ENCODE peak calls at places on chromosome 19, in eight cellular contexts. G is breast epithelium, J is A673, I is heart right ventricle, T is uterus, F is Caco-2, H is K562, B is IMR-90. O is an unnamed sample.

GRCh38 chr19:32886241-32886640 is 16.7 kb upstream of the SLC7A9 start:
- DNase-seq in G (no peak), J (no peak), I (no peak), T (no peak), F (no peak), H (no peak), B (no peak), O (no peak)

GRCh38 chr19:46420056-46420455 is 6.7 kb upstream of the CCDC8 start:
- DNase-seq in G (no peak), J (peak; percentile 62), I (no peak), T (no peak), F (no peak), H (no peak), B (no peak), O (no peak)

GRCh38 chr19:41870401-41870873 is 6.6 kb upstream of the CD79A start:
- DNase-seq in G (no peak), J (peak; percentile 74), I (no peak), T (no peak), F (no peak), H (no peak), B (peak; percentile 61), O (peak; percentile 38)

GRCh38 chr19:17555929-17556813 is 722 bp downstream of the COLGALT1 start:
- DNase-seq in G (no peak), J (no peak), I (peak; percentile 69), T (peak; percentile 36), F (peak; percentile 49), H (peak; percentile 63), B (peak; percentile 44), O (peak; percentile 25)

GRCh38 chr19:44723952-44724319 is 24.6 kb upstream of the BCL3 start:
- DNase-seq in G (peak; percentile 87), J (peak; percentile 81), I (peak; percentile 83), T (peak; percentile 79), F (peak; percentile 87), H (peak; percentile 86), B (peak; percentile 73), O (peak; percentile 62)

GRCh38 chr19:17948967-17949930 is 16.4 kb downstream of the CCDC124 start:
- DNase-seq in G (no peak), J (no peak), I (no peak), T (no peak), F (no peak), H (no peak), B (no peak), O (no peak)

GRCh38 chr19:41223431-41224234 is 4.6 kb downstream of the AXL start:
- DNase-seq in G (no peak), J (no peak), I (no peak), T (no peak), F (no peak), H (no peak), B (peak; percentile 96), O (peak; percentile 89)

GRCh38 chr19:18831524-18832330 is at the start of gene UPF1:
- DNase-seq in G (peak; percentile 90), J (peak; percentile 97), I (peak; percentile 93), T (peak; percentile 90), F (peak; percentile 92), H (peak; percentile 95), B (peak; percentile 88), O (peak; percentile 80)

GRCh38 chr19:52946322-52947310 is 16.1 kb downstream of the ZNF816 start:
- DNase-seq in G (no peak), J (no peak), I (no peak), T (peak; percentile 42), F (peak; percentile 58), H (peak; percentile 23), B (peak; percentile 5), O (no peak)

GRCh38 chr19:58569191-58569942 is 3.8 kb downstream of the MZF1 start:
- DNase-seq in G (peak; percentile 14), J (no peak), I (no peak), T (peak; percentile 14), F (no peak), H (no peak), B (no peak), O (no peak)

GRCh38 chr19:53581871-53582279 is 43.9 kb downstream of the ZNF331 start:
- DNase-seq in G (no peak), J (no peak), I (no peak), T (no peak), F (no peak), H (no peak), B (no peak), O (no peak)

GRCh38 chr19:31271569-31271911 is 77.7 kb downstream of the TSHZ3 start:
- DNase-seq in G (no peak), J (peak; percentile 26), I (no peak), T (no peak), F (no peak), H (no peak), B (no peak), O (no peak)

GRCh38 chr19:10289167-10289835 is 451 bp upstream of the ICAM5 start:
- DNase-seq in G (no peak), J (peak; percentile 92), I (no peak), T (no peak), F (peak; percentile 78), H (peak; percentile 67), B (peak; percentile 54), O (no peak)

GRCh38 chr19:30482956-30483355 is 110.8 kb downstream of the ZNF536 start:
- DNase-seq in G (no peak), J (no peak), I (no peak), T (no peak), F (no peak), H (no peak), B (no peak), O (no peak)

GRCh38 chr19:47267350-47267759 is 7.3 kb upstream of the INAFM1 start:
- DNase-seq in G (no peak), J (no peak), I (no peak), T (no peak), F (no peak), H (no peak), B (no peak), O (no peak)

GRCh38 chr19:3320853-3321252 is 45.5 kb upstream of the NFIC start:
- DNase-seq in G (no peak), J (no peak), I (no peak), T (no peak), F (no peak), H (peak; percentile 4), B (no peak), O (no peak)

GRCh38 chr19:9727644-9728043 is 40.9 kb downstream of the ZNF846 start:
- DNase-seq in G (no peak), J (peak; percentile 80), I (no peak), T (no peak), F (no peak), H (no peak), B (no peak), O (no peak)

GRCh38 chr19:43687660-43687997 is 17.7 kb upstream of the PLAUR start:
- DNase-seq in G (no peak), J (no peak), I (no peak), T (no peak), F (no peak), H (no peak), B (no peak), O (no peak)

GRCh38 chr19:29596885-29597525 is 9.1 kb upstream of the POP4 start:
- DNase-seq in G (no peak), J (peak; percentile 10), I (no peak), T (no peak), F (no peak), H (no peak), B (peak; percentile 40), O (peak; percentile 9)

GRCh38 chr19:33039815-33040214 is 24.9 kb downstream of the RHPN2 start:
- DNase-seq in G (no peak), J (no peak), I (no peak), T (no peak), F (no peak), H (no peak), B (no peak), O (no peak)

GRCh38 chr19:4099054-4099764 is 24.7 kb downstream of the MAP2K2 start:
- DNase-seq in G (no peak), J (no peak), I (no peak), T (no peak), F (no peak), H (peak; percentile 22), B (no peak), O (no peak)

GRCh38 chr19:11130824-11131455 is 24.6 kb downstream of the SPC24 start:
- DNase-seq in G (peak; percentile 89), J (peak; percentile 77), I (peak; percentile 87), T (peak; percentile 87), F (peak; percentile 85), H (peak; percentile 73), B (peak; percentile 73), O (peak; percentile 56)

GRCh38 chr19:3606174-3606689 is 443 bp downstream of the TBXA2R start:
- DNase-seq in G (peak; percentile 76), J (no peak), I (no peak), T (no peak), F (no peak), H (peak; percentile 71), B (no peak), O (no peak)

GRCh38 chr19:56221851-56222250 is 19.8 kb downstream of the ZSCAN5C start:
- DNase-seq in G (no peak), J (no peak), I (no peak), T (no peak), F (no peak), H (no peak), B (no peak), O (no peak)
- TF ChIP-seq CTCF in G (no peak), J (peak; percentile 36), I (no peak), T (no peak), F (no peak), H (no peak), B (no peak), O (no peak)

GRCh38 chr19:49513746-49514118 is 1.3 kb downstream of the FCGRT start:
- DNase-seq in G (no peak), J (no peak), I (no peak), T (no peak), F (no peak), H (no peak), B (no peak), O (no peak)
- H3K4me3 ChIP-seq in G (peak overlapping the region; percentile 83), J (peak overlapping the region; percentile 84), I (peak overlapping the region; percentile 73), T (no peak overlapping the region), F (peak overlapping the region; percentile 86), H (no peak overlapping the region), B (peak overlapping the region; percentile 3), O (peak overlapping the region; percentile 66)

DNA sequence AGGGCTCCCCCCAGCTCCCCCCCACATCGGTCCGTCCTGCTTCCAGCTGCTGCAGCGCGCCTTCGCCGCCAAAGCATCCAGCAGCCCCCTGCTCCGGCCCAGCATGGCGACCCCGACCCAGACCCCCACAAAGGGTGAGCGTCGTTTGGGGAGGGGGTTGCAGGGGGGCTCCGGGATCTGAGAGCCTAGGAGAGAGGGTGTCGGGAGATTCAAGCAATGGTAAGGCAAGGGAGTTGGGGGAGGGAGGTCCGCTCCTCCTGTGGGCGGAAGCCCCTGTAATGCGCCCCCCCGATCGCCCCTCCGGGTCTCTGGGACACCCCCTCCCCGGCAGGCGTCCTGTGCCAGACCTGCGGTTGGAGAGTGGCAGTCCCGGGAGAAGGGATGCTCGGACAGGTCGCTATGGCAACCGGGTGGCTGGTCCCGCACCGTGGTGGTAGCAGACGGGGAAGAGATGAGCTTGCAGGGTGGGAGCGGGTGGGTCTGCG is at the start of gene FXYD7:
- DNase-seq in G (no peak), J (no peak), I (no peak), T (peak; percentile 51), F (no peak), H (no peak), B (no peak), O (no peak)
- TF ChIP-seq CTCF in G (no peak), J (no peak), I (peak; percentile 1), T (no peak), F (no peak), H (no peak), B (no peak), O (no peak)

DNA sequence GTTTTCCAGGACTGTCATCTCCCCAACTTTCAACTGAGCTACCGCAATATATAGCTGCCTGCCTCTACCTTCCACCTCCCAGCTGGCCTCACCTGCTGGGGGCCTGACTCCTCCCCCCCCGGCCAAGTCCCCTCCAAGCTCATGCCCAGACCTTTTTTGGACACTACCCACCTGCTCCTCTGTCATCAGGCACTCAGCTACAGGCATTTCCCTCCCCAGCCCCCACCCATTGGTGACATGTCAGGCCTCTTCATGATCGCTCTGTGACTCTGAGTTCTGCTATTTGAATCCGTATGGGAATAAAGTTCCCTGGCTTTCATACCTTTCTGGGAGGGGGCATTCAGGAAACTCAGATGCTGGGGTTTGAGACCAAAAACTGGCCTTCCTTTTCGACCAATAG is 1.8 kb downstream of the PRKACA start:
- DNase-seq in G (no peak), J (no peak), I (no peak), T (no peak), F (no peak), H (no peak), B (no peak), O (no peak)
- H3K4me3 ChIP-seq in G (no peak overlapping the region), J (no peak overlapping the region), I (peak overlapping the region; percentile 95), T (no peak overlapping the region), F (no peak overlapping the region), H (no peak overlapping the region), B (no peak overlapping the region), O (no peak overlapping the region)

O was measured in brain microvascular endothelial cell.